ENCODE peak calls at places on chromosome 15, in five cellular contexts. B, H, K, Z and W are unnamed samples.

GRCh38 chr15:89101302-89102191 is 13.3 kb downstream of the ABHD2 start:
- DNase-seq in B (no peak), H (peak; percentile 94), K (peak; percentile 57), Z (peak; percentile 88), W (peak; percentile 93)

GRCh38 chr15:41564960-41565502 is 6.0 kb downstream of the TYRO3 start:
- DNase-seq in B (no peak), H (no peak), K (no peak), Z (no peak), W (no peak)

GRCh38 chr15:51067510-51067909 is 27.2 kb downstream of the TNFAIP8L3 start:
- DNase-seq in B (no peak), H (no peak), K (no peak), Z (no peak), W (no peak)

GRCh38 chr15:22895465-22896190 is 57.2 kb downstream of the NIPA2 start:
- DNase-seq in B (no peak), H (peak; percentile 49), K (no peak), Z (peak; percentile 66), W (peak; percentile 95)

GRCh38 chr15:91552555-91552954 is 301.0 kb upstream of the SLCO3A1 start:
- DNase-seq in B (no peak), H (no peak), K (no peak), Z (no peak), W (no peak)

GRCh38 chr15:25839638-25840156 is 23.4 kb downstream of the ATP10A start:
- DNase-seq in B (no peak), H (no peak), K (no peak), Z (no peak), W (no peak)

GRCh38 chr15:52095597-52096262 is 16.8 kb downstream of the BCL2L10 start:
- DNase-seq in B (no peak), H (peak; percentile 92), K (peak; percentile 96), Z (no peak), W (peak; percentile 87)

GRCh38 chr15:56715220-56715619 is 18.1 kb downstream of the ZNF280D start:
- DNase-seq in B (no peak), H (no peak), K (no peak), Z (no peak), W (no peak)

GRCh38 chr15:100902436-100903190 is 16.5 kb upstream of the LRRK1 start:
- DNase-seq in B (no peak), H (peak; percentile 74), K (no peak), Z (no peak), W (no peak)